ENCODE peak calls at places on chromosomes 16 and 17, in six cellular contexts. O, W, V, H, I and E are unnamed samples.

GRCh38 chr17:45091778-45092425 is 30.8 kb downstream of the NMT1 start:
- DNase-seq in O (no peak), W (no peak), V (peak), H (no peak), I (no peak), E (peak)

GRCh38 chr17:34167359-34167758 is 87.7 kb upstream of the CCL2 start:
- DNase-seq in O (no peak), W (no peak), V (no peak), H (no peak), I (peak), E (peak)

GRCh38 chr16:5490499-5490898 is 392.9 kb upstream of the EEF2KMT start:
- DNase-seq in O (peak), W (no peak), V (peak), H (no peak), I (no peak), E (no peak)

GRCh38 chr16:70553645-70554044 is 30.0 kb downstream of the SF3B3 start:
- DNase-seq in O (no peak), W (no peak), V (no peak), H (no peak), I (no peak), E (no peak)

GRCh38 chr17:64653325-64653984 is 8.7 kb downstream of the SMURF2 start:
- DNase-seq in O (no peak), W (no peak), V (no peak), H (no peak), I (no peak), E (no peak)

GRCh38 chr16:48076455-48077012 is 79.3 kb downstream of the ABCC12 start:
- DNase-seq in O (no peak), W (no peak), V (peak), H (no peak), I (no peak), E (no peak)

GRCh38 chr16:55502801-55503366 is 6.0 kb upstream of the LPCAT2 start:
- DNase-seq in O (peak), W (no peak), V (no peak), H (peak), I (peak), E (peak)

GRCh38 chr16:63363738-63364137 is 1327.5 kb upstream of the CDH8 start:
- DNase-seq in O (no peak), W (no peak), V (no peak), H (no peak), I (no peak), E (no peak)

GRCh38 chr17:45320931-45321461 is 4.2 kb upstream of the MAP3K14 start:
- DNase-seq in O (peak), W (no peak), V (peak), H (no peak), I (no peak), E (no peak)

GRCh38 chr16:84941916-84942315 is 69.4 kb downstream of the ZDHHC7 start:
- DNase-seq in O (no peak), W (no peak), V (no peak), H (no peak), I (no peak), E (no peak)

GRCh38 chr17:14926526-14927122 is 338.5 kb downstream of the PMP22 start:
- DNase-seq in O (peak), W (no peak), V (peak), H (peak), I (peak), E (no peak)

GRCh38 chr17:83154311-83155127 is 75.1 kb downstream of the METRNL start:
- DNase-seq in O (peak), W (no peak), V (no peak), H (no peak), I (no peak), E (no peak)

GRCh38 chr17:78998311-78999055 is 11.1 kb downstream of the CANT1 start:
- DNase-seq in O (no peak), W (no peak), V (no peak), H (no peak), I (peak), E (peak)

GRCh38 chr16:19771796-19772195 is 53.7 kb downstream of the IQCK start:
- DNase-seq in O (no peak), W (no peak), V (no peak), H (no peak), I (no peak), E (no peak)

GRCh38 chr16:89122322-89122831 is 28.7 kb downstream of the ACSF3 start:
- DNase-seq in O (no peak), W (no peak), V (no peak), H (peak), I (peak), E (no peak)

GRCh38 chr16:75591001-75591852 is 25.0 kb downstream of the GABARAPL2 start:
- DNase-seq in O (peak), W (no peak), V (no peak), H (no peak), I (no peak), E (peak)

GRCh38 chr17:32988481-32989101 is 3.1 kb upstream of the SPACA3 start:
- DNase-seq in O (no peak), W (no peak), V (no peak), H (no peak), I (no peak), E (no peak)

GRCh38 chr16:85174871-85175723 is 62.8 kb upstream of the CIBAR2 start:
- DNase-seq in O (no peak), W (no peak), V (no peak), H (no peak), I (no peak), E (no peak)

GRCh38 chr17:4850236-4850635 is 17.1 kb downstream of the MINK1 start:
- DNase-seq in O (no peak), W (no peak), V (no peak), H (no peak), I (peak), E (no peak)

GRCh38 chr16:47995354-47995753 is 160.4 kb downstream of the ABCC12 start:
- DNase-seq in O (no peak), W (no peak), V (no peak), H (no peak), I (no peak), E (no peak)

GRCh38 chr17:44927696-44928095 is 12.4 kb upstream of the GFAP start:
- DNase-seq in O (no peak), W (no peak), V (no peak), H (no peak), I (no peak), E (no peak)

GRCh38 chr17:5418858-5419355 is 555 bp downstream of the NUP88 start:
- DNase-seq in O (peak), W (no peak), V (no peak), H (peak), I (peak), E (peak)

GRCh38 chr17:29109477-29110371 is 66.8 kb downstream of the PIPOX start:
- DNase-seq in O (no peak), W (no peak), V (no peak), H (no peak), I (no peak), E (no peak)

GRCh38 chr17:41710472-41711090 is 1.6 kb upstream of the GAST start:
- DNase-seq in O (no peak), W (no peak), V (no peak), H (no peak), I (no peak), E (no peak)

GRCh38 chr16:15952265-15952711 is 2.9 kb downstream of the ABCC1 start:
- DNase-seq in O (no peak), W (no peak), V (no peak), H (no peak), I (no peak), E (no peak)

GRCh38 chr16:50323335-50324011 is 45.3 kb downstream of the BRD7 start:
- DNase-seq in O (peak), W (no peak), V (no peak), H (no peak), I (no peak), E (no peak)

GRCh38 chr17:76467809-76468633 is 618 bp downstream of the AANAT start:
- DNase-seq in O (no peak), W (no peak), V (no peak), H (no peak), I (no peak), E (no peak)

GRCh38 chr16:3007059-3007956 is 5.4 kb upstream of the CLDN9 start:
- DNase-seq in O (no peak), W (no peak), V (no peak), H (no peak), I (no peak), E (no peak)

GRCh38 chr16:3003582-3004270 is 9.0 kb upstream of the CLDN9 start:
- DNase-seq in O (peak), W (peak), V (peak), H (peak), I (peak), E (peak)

GRCh38 chr16:3004319-3004718 is 8.4 kb upstream of the CLDN9 start:
- DNase-seq in O (no peak), W (no peak), V (no peak), H (no peak), I (no peak), E (no peak)

GRCh38 chr16:3007957-3008748 is 4.6 kb upstream of the CLDN9 start:
- DNase-seq in O (no peak), W (no peak), V (no peak), H (peak), I (no peak), E (no peak)

GRCh38 chr16:3004781-3005284 is 7.9 kb upstream of the CLDN9 start:
- DNase-seq in O (no peak), W (no peak), V (peak), H (no peak), I (peak), E (no peak)
- TF ChIP-seq POLR2A in O (no peak), W (no peak), V (no peak), H (peak), I (no peak), E (no peak)

GRCh38 chr17:47373002-47373401 is 49.2 kb downstream of the EFCAB13 start:
- DNase-seq in O (no peak), W (no peak), V (no peak), H (no peak), I (no peak), E (no peak)
- TF ChIP-seq CTCF in O (no peak), W (no peak), V (no peak), H (no peak), I (no peak), E (no peak)

DNA sequence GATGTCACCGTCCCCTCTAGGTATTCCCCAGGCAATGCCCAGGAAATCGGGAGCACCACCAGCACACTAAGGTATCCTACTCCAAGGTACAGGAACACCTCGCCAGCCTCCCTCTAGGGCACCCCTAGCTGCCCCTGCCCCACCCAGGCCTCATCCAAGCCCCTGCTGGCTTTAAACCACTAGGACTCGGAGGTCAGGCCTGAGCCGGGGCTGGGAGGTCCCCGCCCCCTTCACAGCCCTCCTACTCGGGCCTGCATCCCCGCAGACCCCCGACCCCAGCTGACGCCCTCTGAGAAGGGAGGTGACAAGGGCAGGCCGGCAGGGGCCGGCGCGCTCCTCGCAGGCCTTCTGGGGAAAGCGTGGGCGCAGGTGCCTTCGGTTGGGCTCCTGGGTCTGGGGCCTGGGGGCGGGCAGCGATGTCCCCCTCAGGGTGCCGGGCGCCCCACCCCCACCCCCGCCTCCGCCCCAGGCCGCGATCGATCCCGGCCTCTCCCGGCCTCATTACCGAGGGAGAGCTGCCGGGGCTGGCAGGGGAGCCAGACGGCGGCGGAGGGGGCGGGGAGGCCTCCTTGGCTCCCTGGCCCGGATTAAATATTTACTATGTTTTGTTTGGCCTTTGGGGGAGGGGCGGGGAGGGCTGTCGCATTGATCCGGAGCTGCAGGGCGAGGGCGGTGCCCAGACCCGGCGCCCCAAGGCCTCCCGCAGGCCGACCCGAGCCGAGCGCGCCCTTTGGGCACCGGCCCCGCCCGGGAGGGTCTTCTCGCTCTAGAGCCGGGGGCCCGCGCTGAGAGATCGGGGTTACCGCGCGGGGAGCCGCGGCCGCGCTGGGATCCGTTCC is 27.3 kb downstream of the RTN4RL1 start:
- DNase-seq in O (no peak), W (no peak), V (peak), H (no peak), I (peak), E (no peak)
- TF ChIP-seq POLR2A in O (no peak), W (no peak), V (no peak), H (peak), I (no peak), E (no peak)

DNA sequence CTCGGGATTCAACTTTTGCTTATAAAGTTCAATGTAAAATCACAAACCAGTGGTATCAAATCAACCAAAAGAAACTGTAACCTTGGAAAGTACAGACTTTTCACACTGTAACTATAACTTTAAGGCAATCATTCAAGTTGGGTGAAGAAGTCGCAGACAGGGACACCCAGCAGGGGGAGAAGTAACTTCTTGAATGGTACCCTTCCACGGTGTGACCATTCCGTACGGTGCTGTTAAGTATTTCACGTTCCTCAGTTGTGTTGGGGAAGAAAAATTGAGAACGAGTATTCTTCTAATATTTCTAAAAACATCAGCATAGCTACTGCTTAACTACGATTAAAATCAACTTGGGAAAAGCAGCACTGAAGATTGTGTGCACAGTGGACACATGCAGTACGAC is 55.8 kb downstream of the MYH10 start:
- DNase-seq in O (no peak), W (no peak), V (no peak), H (no peak), I (no peak), E (no peak)
- TF ChIP-seq CTCF in O (no peak), W (no peak), V (no peak), H (no peak), I (no peak), E (peak)

DNA sequence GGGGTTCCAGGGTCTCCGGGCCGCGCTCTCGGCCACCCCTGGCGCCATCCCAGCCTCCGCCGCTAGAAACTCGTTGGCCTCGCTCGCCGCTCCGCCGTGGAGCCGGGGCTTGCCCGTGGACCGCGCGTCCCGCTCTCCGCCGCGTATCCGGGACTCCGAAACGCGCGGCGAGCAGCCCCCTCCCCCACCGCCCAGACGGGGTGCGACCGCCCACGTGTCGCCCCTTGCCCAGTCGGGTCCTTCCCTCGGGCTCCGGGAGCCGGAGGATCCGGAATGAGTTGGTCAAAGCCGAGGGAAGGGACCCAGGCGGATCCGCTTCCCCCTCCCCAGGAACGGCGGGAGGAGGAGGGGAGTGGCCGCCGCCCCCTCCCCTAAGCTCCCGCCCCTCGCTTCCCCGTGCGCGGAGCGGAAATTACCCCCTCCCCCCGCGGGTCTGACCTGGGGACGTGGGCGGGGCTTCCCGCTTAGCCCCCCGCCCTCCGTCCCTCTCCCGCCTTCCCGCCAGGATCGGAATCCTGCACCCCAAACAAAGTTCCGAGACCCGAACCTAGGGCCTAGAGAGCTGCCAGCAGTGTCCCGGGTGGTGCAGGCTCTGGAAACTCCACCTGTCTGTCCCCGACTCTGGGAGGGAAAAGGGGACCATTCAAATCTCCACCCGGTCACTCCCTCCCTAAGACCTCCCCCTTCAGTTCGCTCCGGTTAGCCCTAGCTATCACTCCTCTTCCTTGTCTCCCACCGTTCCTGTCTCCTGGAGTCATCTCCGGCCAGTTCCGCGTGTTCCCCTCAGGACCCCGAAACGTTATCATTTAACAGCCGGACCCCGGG is 1.1 kb upstream of the IGF2BP1 start:
- DNase-seq in O (no peak), W (no peak), V (peak), H (no peak), I (no peak), E (no peak)
- TF ChIP-seq POLR2A in O (no peak), W (no peak), V (peak), H (no peak), I (no peak), E (no peak)

GRCh38 chr16:69494993-69495392 is 70.6 kb downstream of the CYB5B start:
- DNase-seq in O (no peak), W (no peak), V (no peak), H (no peak), I (no peak), E (no peak)
- TF ChIP-seq CTCF in O (no peak), W (peak), V (peak), H (no peak), I (no peak), E (no peak)